ENCODE peak calls at places on chromosomes 16 and 17, in ten cellular contexts. L is right atrium auricular region; T is heart right ventricle; N is PC-9; V is Jurkat, Clone E6-1; U is fibroblast of lung; X is aorta; E is esophagus squamous epithelium; F is cardiac muscle cell; W is right lobe of liver. A is an unnamed sample.

GRCh38 chr16:12158428-12158827 is 181.9 kb downstream of the SNX29 start:
- DNase-seq in L (no peak), T (no peak), N (no peak), V (no peak), U (peak; percentile 92), X (no peak), E (no peak), F (no peak), W (no peak), A (no peak)

GRCh38 chr17:29133146-29133713 is 47.0 kb downstream of the MYO18A start:
- DNase-seq in L (peak; percentile 81), T (no peak), N (peak; percentile 89), V (no peak), U (peak; percentile 83), X (peak; percentile 73), E (no peak), F (peak; percentile 29), W (no peak), A (peak; percentile 73)

GRCh38 chr16:3732171-3732570 is 14.8 kb upstream of the TRAP1 start:
- DNase-seq in L (no peak), T (no peak), N (no peak), V (no peak), U (no peak), X (no peak), E (no peak), F (no peak), W (no peak), A (peak; percentile 47)

GRCh38 chr17:6023452-6023851 is 46.7 kb upstream of the WSCD1 start:
- DNase-seq in L (no peak), T (no peak), N (no peak), V (no peak), U (no peak), X (no peak), E (no peak), F (no peak), W (no peak), A (no peak)

GRCh38 chr17:78595135-78595810 is 18.1 kb upstream of the DNAH17 start:
- DNase-seq in L (no peak), T (no peak), N (no peak), V (no peak), U (no peak), X (no peak), E (no peak), F (no peak), W (no peak), A (no peak)

GRCh38 chr17:63740464-63741181 is 976 bp downstream of the STRADA start:
- DNase-seq in L (no peak), T (no peak), N (no peak), V (no peak), U (no peak), X (no peak), E (no peak), F (no peak), W (no peak), A (peak; percentile 13)

GRCh38 chr16:54317306-54317705 is 30.7 kb upstream of the IRX3 start:
- DNase-seq in L (no peak), T (no peak), N (no peak), V (no peak), U (no peak), X (no peak), E (no peak), F (no peak), W (no peak), A (no peak)

GRCh38 chr17:17792143-17792550 is 44.6 kb downstream of the SREBF1 start:
- DNase-seq in L (no peak), T (no peak), N (no peak), V (no peak), U (no peak), X (no peak), E (no peak), F (no peak), W (no peak), A (no peak)

DNA sequence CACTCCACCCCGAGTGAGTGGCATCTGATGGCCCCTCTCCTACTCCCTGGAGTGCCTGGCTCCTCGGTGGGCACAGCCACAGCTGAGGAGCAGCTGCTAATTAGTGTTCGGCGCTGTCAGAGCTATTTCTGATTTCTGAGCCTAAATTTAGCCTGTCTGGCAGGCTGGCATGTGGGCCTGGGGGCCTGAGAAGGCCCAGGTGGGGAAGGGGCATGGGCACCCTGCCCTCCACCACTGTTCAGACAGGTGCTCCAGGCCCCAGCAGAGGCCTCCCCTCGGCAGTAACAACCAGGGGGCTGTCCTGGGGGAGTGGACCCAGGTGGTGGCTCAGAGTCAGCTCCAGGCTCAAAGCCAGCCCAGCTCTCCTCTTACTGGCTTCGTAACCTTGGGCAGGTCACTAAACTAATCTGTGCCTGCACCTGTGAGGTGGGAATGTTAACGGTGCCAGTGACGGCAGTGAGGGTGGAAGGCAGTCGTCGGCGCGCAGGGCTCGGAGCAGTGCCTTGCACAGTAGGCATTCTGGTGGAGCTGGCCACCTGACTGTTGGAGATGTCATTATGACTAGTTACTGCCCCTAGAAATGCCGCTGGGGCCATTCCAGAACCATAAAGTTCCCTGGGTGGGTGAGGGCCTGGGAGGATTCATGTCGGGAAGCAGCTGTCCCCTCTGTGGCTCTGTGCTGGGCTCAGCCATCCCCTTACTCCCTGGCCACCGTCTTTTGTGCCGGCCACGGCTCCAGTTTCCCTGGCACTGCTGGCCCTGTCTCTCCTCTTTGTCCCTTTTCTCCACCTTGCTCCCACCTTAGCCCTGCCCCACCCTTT is 6.6 kb downstream of the FMNL1 start:
- DNase-seq in L (no peak), T (no peak), N (no peak), V (no peak), U (no peak), X (no peak), E (no peak), F (no peak), W (no peak), A (peak; percentile 52)
- H3K4me3 ChIP-seq in L (no peak overlapping the region), T (no peak overlapping the region), N (peak overlapping the region; percentile 3), V (peak overlapping the region; percentile 5), U (no peak overlapping the region), X (no peak overlapping the region), E (no peak overlapping the region), F (no peak overlapping the region), W (no peak overlapping the region), A (no peak overlapping the region)

DNA sequence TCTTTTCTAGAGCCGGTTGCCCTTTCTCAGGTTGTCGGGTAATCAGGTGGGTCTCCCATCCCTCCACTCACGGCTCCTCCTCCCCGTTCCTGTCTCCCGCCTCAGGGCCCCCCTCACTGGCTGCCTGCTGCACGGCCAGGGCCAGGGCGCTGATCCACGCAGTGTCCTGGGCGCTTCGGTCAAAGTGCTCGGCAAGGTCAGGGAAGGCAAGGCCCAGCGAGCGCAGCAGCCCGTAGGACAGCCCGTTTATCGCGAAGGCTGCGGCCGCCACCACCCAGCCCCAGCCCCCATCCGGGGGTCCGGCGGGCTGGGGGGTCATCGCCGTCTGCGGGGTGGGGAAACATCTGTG is 723 bp downstream of the SLC16A11 start:
- DNase-seq in L (no peak), T (no peak), N (no peak), V (no peak), U (no peak), X (no peak), E (no peak), F (no peak), W (peak; percentile 58), A (no peak)
- H3K4me3 ChIP-seq in L (peak overlapping the region; percentile 30), T (peak overlapping the region; percentile 54), N (no peak overlapping the region), V (no peak overlapping the region), U (peak overlapping the region; percentile 23), X (peak overlapping the region; percentile 1), E (peak overlapping the region; percentile 26), F (peak overlapping the region; percentile 14), W (peak overlapping the region; percentile 41), A (peak overlapping the region; percentile 53)

DNA sequence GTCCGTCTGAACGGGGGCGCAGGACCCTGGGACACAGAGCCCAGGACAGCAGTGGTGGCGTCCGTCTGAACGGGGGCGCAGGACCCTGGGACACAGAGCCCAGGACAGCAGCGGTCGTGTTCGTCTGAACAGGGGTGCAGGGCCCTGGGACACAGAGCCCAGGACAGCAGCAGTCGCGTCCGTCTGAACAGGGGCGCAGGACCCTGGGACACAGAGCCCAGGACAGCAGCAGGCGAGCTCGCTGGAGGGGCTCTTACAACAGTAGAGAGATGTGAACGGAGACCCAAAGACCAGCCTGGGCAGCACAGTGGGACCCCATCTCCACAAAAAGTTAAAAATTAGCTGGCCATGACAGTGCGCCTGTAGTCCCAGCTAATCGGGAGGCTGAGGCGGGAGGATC is 40.7 kb downstream of the LMF1 start:
- DNase-seq in L (no peak), T (no peak), N (no peak), V (no peak), U (no peak), X (peak; percentile 7), E (no peak), F (no peak), W (no peak), A (no peak)
- H3K4me3 ChIP-seq in L (no peak overlapping the region), T (no peak overlapping the region), N (no peak overlapping the region), V (no peak overlapping the region), U (no peak overlapping the region), X (no peak overlapping the region), E (no peak overlapping the region), F (no peak overlapping the region), W (no peak overlapping the region), A (no peak overlapping the region)

GRCh38 chr16:87823146-87823929 is 46.0 kb downstream of the SLC7A5 start:
- DNase-seq in L (no peak), T (no peak), N (no peak), V (no peak), U (no peak), X (no peak), E (no peak), F (no peak), W (no peak), A (no peak)
- H3K4me3 ChIP-seq in L (no peak overlapping the region), T (no peak overlapping the region), N (no peak overlapping the region), V (no peak overlapping the region), U (no peak overlapping the region), X (no peak overlapping the region), E (no peak overlapping the region), F (no peak overlapping the region), W (no peak overlapping the region), A (no peak overlapping the region)

DNA sequence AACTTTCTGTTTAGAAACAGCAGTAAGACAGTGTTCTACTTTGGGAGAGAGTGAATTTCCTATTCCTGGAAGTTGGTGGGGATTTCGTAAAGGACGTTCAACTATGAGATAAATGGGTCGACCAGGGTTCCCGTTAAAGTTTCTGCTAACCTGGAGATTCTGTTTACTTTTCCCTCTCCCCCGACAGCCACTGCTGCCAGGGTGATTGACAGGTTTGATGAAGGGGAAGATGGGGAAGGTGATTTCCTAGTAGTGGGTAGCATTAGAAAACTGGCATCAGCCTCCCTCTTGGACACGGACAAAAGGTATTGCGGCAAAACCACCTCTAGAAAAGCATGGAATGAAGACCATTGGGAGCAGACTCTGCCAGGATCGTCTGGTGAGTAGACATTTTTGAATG is 1.3 kb downstream of the AATF start:
- DNase-seq in L (no peak), T (no peak), N (no peak), V (no peak), U (no peak), X (no peak), E (no peak), F (no peak), W (no peak), A (peak; percentile 23)
- H3K4me3 ChIP-seq in L (peak overlapping the region; percentile 67), T (peak overlapping the region; percentile 89), N (peak overlapping the region; percentile 88), V (peak overlapping the region; percentile 93), U (peak overlapping the region; percentile 97), X (peak overlapping the region; percentile 71), E (no peak overlapping the region), F (peak overlapping the region; percentile 64), W (peak overlapping the region; percentile 93), A (peak overlapping the region; percentile 90)